ENCODE peak calls at places on chromosomes 7 and 10, in eight cellular contexts. C is hepatocyte; K is CD8-positive, alpha-beta memory T cell; R is aorta; F is H9; T is NCI-H510A treated with DMSO at 0.1 percent for 48 hours; L is NCI-H2081; S is Right ventricle myocardium superior. Q is an unnamed sample.

GRCh38 chr10:61164458-61165160 is 220.6 kb upstream of the RHOBTB1 start:
- DNase-seq in C (peak; percentile 40), K (no peak), R (peak; percentile 61), F (no peak), T (peak; percentile 12), L (no peak), S (peak; percentile 48), Q (no peak)

GRCh38 chr7:21077602-21078001 is 290.9 kb upstream of the SP8 start:
- DNase-seq in C (no peak), K (no peak), R (no peak), F (no peak), T (peak; percentile 7), L (no peak), S (no peak), Q (no peak)

GRCh38 chr10:117370205-117370604 is 5.0 kb downstream of the PDZD8 start:
- DNase-seq in C (no peak), K (no peak), R (no peak), F (no peak), T (no peak), L (no peak), S (no peak), Q (no peak)

GRCh38 chr7:40721344-40721949 is 586.6 kb downstream of the SUGCT start:
- DNase-seq in C (no peak), K (no peak), R (no peak), F (no peak), T (no peak), L (no peak), S (no peak), Q (no peak)

GRCh38 chr7:75624134-75624832 is 114.5 kb downstream of the HIP1 start:
- DNase-seq in C (peak; percentile 61), K (no peak), R (peak; percentile 83), F (no peak), T (no peak), L (no peak), S (peak; percentile 83), Q (no peak)

GRCh38 chr10:72625276-72625607 is 637 bp downstream of the MICU1 start:
- DNase-seq in C (no peak), K (no peak), R (no peak), F (no peak), T (no peak), L (no peak), S (no peak), Q (no peak)

GRCh38 chr10:46255696-46256355 is 31.0 kb upstream of the ANTXRL start:
- DNase-seq in C (peak; percentile 67), K (peak; percentile 19), R (peak; percentile 88), F (peak; percentile 84), T (peak; percentile 35), L (no peak), S (peak; percentile 85), Q (peak; percentile 67)

GRCh38 chr10:113027574-113028392 is 77.7 kb downstream of the TCF7L2 start:
- DNase-seq in C (no peak), K (no peak), R (no peak), F (no peak), T (no peak), L (no peak), S (no peak), Q (no peak)

GRCh38 chr10:75175046-75175445 is 35.5 kb upstream of the VDAC2 start:
- DNase-seq in C (no peak), K (no peak), R (no peak), F (no peak), T (no peak), L (no peak), S (no peak), Q (no peak)

GRCh38 chr10:37739181-37739580 is 118.2 kb downstream of the ZNF248 start:
- DNase-seq in C (no peak), K (no peak), R (no peak), F (no peak), T (no peak), L (no peak), S (no peak), Q (no peak)

GRCh38 chr7:13880789-13881188 is 108.7 kb downstream of the ETV1 start:
- DNase-seq in C (no peak), K (no peak), R (no peak), F (no peak), T (no peak), L (no peak), S (no peak), Q (no peak)

GRCh38 chr10:61465807-61466425 is 12.7 kb upstream of the TMEM26 start:
- DNase-seq in C (no peak), K (no peak), R (no peak), F (peak; percentile 39), T (no peak), L (no peak), S (no peak), Q (no peak)

GRCh38 chr7:105352018-105352612 is 36.6 kb downstream of the SRPK2 start:
- DNase-seq in C (peak; percentile 39), K (peak; percentile 80), R (peak; percentile 81), F (no peak), T (no peak), L (no peak), S (peak; percentile 88), Q (peak; percentile 74)

GRCh38 chr7:29177963-29178612 is 16.5 kb upstream of the CHN2 start:
- DNase-seq in C (peak; percentile 16), K (no peak), R (no peak), F (no peak), T (no peak), L (no peak), S (peak; percentile 57), Q (no peak)

GRCh38 chr7:22587322-22587721 is 87.3 kb upstream of the STEAP1B start:
- DNase-seq in C (no peak), K (no peak), R (no peak), F (no peak), T (no peak), L (no peak), S (no peak), Q (no peak)

Q was measured in activated naive CD4-positive, alpha-beta T cell treated with anti-CD3 and anti-CD28 coated beads, Interleukin-2, amount 10 ng/mL, durations not matched to agents 7 days and 5 days.